ENCODE peak calls at places on chromosomes 12 and 14, in seven cellular contexts. One of them, this sample, is unnamed.
A peak's percentile ranks its signal among the peaks of the same experiment; 100 is the strongest.

GRCh38 chr12:6273931-6274687 is 36.4 kb upstream of the PLEKHG6 start:
- DNase-seq in GM12878: no peak
- DNase-seq in CD4-positive, alpha-beta memory T cell: no peak
- DNase-seq in GM23248: no peak
- DNase-seq in stomach: no peak
- DNase-seq in transverse colon: no peak
- DNase-seq in left ventricle myocardium inferior: no peak
- DNase-seq in this sample: no peak

GRCh38 chr12:26939192-26939832 is 1.0 kb downstream of the FGFR1OP2 start:
- DNase-seq in GM12878: peak; percentile 34
- DNase-seq in CD4-positive, alpha-beta memory T cell: no peak
- DNase-seq in GM23248: peak; percentile 57
- DNase-seq in stomach: no peak
- DNase-seq in transverse colon: no peak
- DNase-seq in left ventricle myocardium inferior: no peak
- DNase-seq in this sample: no peak

GRCh38 chr14:78933948-78934524 is 763.9 kb downstream of the NRXN3 start:
- DNase-seq in GM12878: no peak
- DNase-seq in CD4-positive, alpha-beta memory T cell: no peak
- DNase-seq in GM23248: peak; percentile 44
- DNase-seq in stomach: no peak
- DNase-seq in transverse colon: no peak
- DNase-seq in left ventricle myocardium inferior: no peak
- DNase-seq in this sample: no peak

GRCh38 chr14:106044949-106045596 is 518.7 kb downstream of the TMEM121 start:
- DNase-seq in GM12878: no peak
- DNase-seq in CD4-positive, alpha-beta memory T cell: peak; percentile 69
- DNase-seq in GM23248: peak; percentile 40
- DNase-seq in stomach: peak; percentile 60
- DNase-seq in transverse colon: peak; percentile 64
- DNase-seq in left ventricle myocardium inferior: no peak
- DNase-seq in this sample: no peak

GRCh38 chr12:69694123-69694522 is 5.0 kb downstream of the BEST3 start:
- DNase-seq in GM12878: no peak
- DNase-seq in CD4-positive, alpha-beta memory T cell: no peak
- DNase-seq in GM23248: no peak
- DNase-seq in stomach: no peak
- DNase-seq in transverse colon: no peak
- DNase-seq in left ventricle myocardium inferior: peak; percentile 16
- DNase-seq in this sample: no peak

GRCh38 chr12:85155791-85156190 is 119.6 kb downstream of the LRRIQ1 start:
- DNase-seq in GM12878: no peak
- DNase-seq in CD4-positive, alpha-beta memory T cell: no peak
- DNase-seq in GM23248: peak; percentile 31
- DNase-seq in stomach: no peak
- DNase-seq in transverse colon: no peak
- DNase-seq in left ventricle myocardium inferior: no peak
- DNase-seq in this sample: no peak

GRCh38 chr14:64266206-64266605 is 28.0 kb downstream of the ESR2 start:
- DNase-seq in GM12878: no peak
- DNase-seq in CD4-positive, alpha-beta memory T cell: no peak
- DNase-seq in GM23248: peak; percentile 59
- DNase-seq in stomach: no peak
- DNase-seq in transverse colon: no peak
- DNase-seq in left ventricle myocardium inferior: no peak
- DNase-seq in this sample: no peak

GRCh38 chr12:121417847-121418246 is 17.9 kb downstream of the RNF34 start:
- DNase-seq in GM12878: no peak
- DNase-seq in CD4-positive, alpha-beta memory T cell: no peak
- DNase-seq in GM23248: no peak
- DNase-seq in stomach: no peak
- DNase-seq in transverse colon: no peak
- DNase-seq in left ventricle myocardium inferior: no peak
- DNase-seq in this sample: no peak

GRCh38 chr14:70955543-70956480 is 48.6 kb downstream of the PCNX1 start:
- DNase-seq in GM12878: no peak
- DNase-seq in CD4-positive, alpha-beta memory T cell: peak; percentile 62
- DNase-seq in GM23248: peak; percentile 64
- DNase-seq in stomach: no peak
- DNase-seq in transverse colon: no peak
- DNase-seq in left ventricle myocardium inferior: no peak
- DNase-seq in this sample: no peak

GRCh38 chr12:57215668-57216013 is 953 bp upstream of the NXPH4 start:
- DNase-seq in GM12878: no peak
- DNase-seq in CD4-positive, alpha-beta memory T cell: peak; percentile 55
- DNase-seq in GM23248: peak; percentile 71
- DNase-seq in stomach: no peak
- DNase-seq in transverse colon: no peak
- DNase-seq in left ventricle myocardium inferior: no peak
- DNase-seq in this sample: no peak

GRCh38 chr12:55703288-55703687 is 4.4 kb downstream of the ITGA7 start:
- DNase-seq in GM12878: no peak
- DNase-seq in CD4-positive, alpha-beta memory T cell: no peak
- DNase-seq in GM23248: no peak
- DNase-seq in stomach: peak; percentile 37
- DNase-seq in transverse colon: no peak
- DNase-seq in left ventricle myocardium inferior: peak; percentile 57
- DNase-seq in this sample: no peak

GRCh38 chr12:123445388-123446344 is 9.2 kb upstream of the RILPL2 start:
- DNase-seq in GM12878: no peak
- DNase-seq in CD4-positive, alpha-beta memory T cell: no peak
- DNase-seq in GM23248: peak; percentile 76
- DNase-seq in stomach: peak; percentile 54
- DNase-seq in transverse colon: no peak
- DNase-seq in left ventricle myocardium inferior: peak; percentile 35
- DNase-seq in this sample: peak; percentile 78

GRCh38 chr12:122843472-122843871 is 8.2 kb downstream of the HIP1R start:
- DNase-seq in GM12878: no peak
- DNase-seq in CD4-positive, alpha-beta memory T cell: no peak
- DNase-seq in GM23248: no peak
- DNase-seq in stomach: no peak
- DNase-seq in transverse colon: no peak
- DNase-seq in left ventricle myocardium inferior: no peak
- DNase-seq in this sample: no peak

GRCh38 chr14:55713496-55713895 is 133.5 kb downstream of the KTN1 start:
- DNase-seq in GM12878: no peak
- DNase-seq in CD4-positive, alpha-beta memory T cell: no peak
- DNase-seq in GM23248: no peak
- DNase-seq in stomach: no peak
- DNase-seq in transverse colon: no peak
- DNase-seq in left ventricle myocardium inferior: no peak
- DNase-seq in this sample: no peak

GRCh38 chr12:4816776-4817530 is 92.8 kb upstream of the KCNA1 start:
- DNase-seq in GM12878: no peak
- DNase-seq in CD4-positive, alpha-beta memory T cell: no peak
- DNase-seq in GM23248: no peak
- DNase-seq in stomach: no peak
- DNase-seq in transverse colon: no peak
- DNase-seq in left ventricle myocardium inferior: no peak
- DNase-seq in this sample: no peak

GRCh38 chr12:55188573-55188972 is 32.3 kb upstream of the OR10A7 start:
- DNase-seq in GM12878: no peak
- DNase-seq in CD4-positive, alpha-beta memory T cell: no peak
- DNase-seq in GM23248: no peak
- DNase-seq in stomach: no peak
- DNase-seq in transverse colon: no peak
- DNase-seq in left ventricle myocardium inferior: no peak
- DNase-seq in this sample: no peak

GRCh38 chr14:91063119-91063518 is 2.7 kb upstream of the RPS6KA5 start:
- DNase-seq in GM12878: peak; percentile 60
- DNase-seq in CD4-positive, alpha-beta memory T cell: peak; percentile 79
- DNase-seq in GM23248: peak; percentile 2
- DNase-seq in stomach: no peak
- DNase-seq in transverse colon: no peak
- DNase-seq in left ventricle myocardium inferior: no peak
- DNase-seq in this sample: no peak

GRCh38 chr14:65826946-65827345 is 414.4 kb downstream of the FUT8 start:
- DNase-seq in GM12878: no peak
- DNase-seq in CD4-positive, alpha-beta memory T cell: no peak
- DNase-seq in GM23248: no peak
- DNase-seq in stomach: no peak
- DNase-seq in transverse colon: no peak
- DNase-seq in left ventricle myocardium inferior: no peak
- DNase-seq in this sample: no peak

GRCh38 chr14:103186894-103187586 is 63.8 kb downstream of the TNFAIP2 start:
- DNase-seq in GM12878: no peak
- DNase-seq in CD4-positive, alpha-beta memory T cell: no peak
- DNase-seq in GM23248: no peak
- DNase-seq in stomach: no peak
- DNase-seq in transverse colon: peak; percentile 68
- DNase-seq in left ventricle myocardium inferior: no peak
- DNase-seq in this sample: no peak

GRCh38 chr14:48704639-48705038 is 881.5 kb downstream of the RPS29 start:
- DNase-seq in GM12878: no peak
- DNase-seq in CD4-positive, alpha-beta memory T cell: no peak
- DNase-seq in GM23248: no peak
- DNase-seq in stomach: no peak
- DNase-seq in transverse colon: no peak
- DNase-seq in left ventricle myocardium inferior: no peak
- DNase-seq in this sample: no peak

GRCh38 chr12:105433804-105434203 is 103.3 kb downstream of the C12orf75 start:
- DNase-seq in GM12878: no peak
- DNase-seq in CD4-positive, alpha-beta memory T cell: no peak
- DNase-seq in GM23248: peak; percentile 88
- DNase-seq in stomach: no peak
- DNase-seq in transverse colon: no peak
- DNase-seq in left ventricle myocardium inferior: no peak
- DNase-seq in this sample: no peak

GRCh38 chr12:62713723-62714122 is 221.2 kb downstream of the PPM1H start:
- DNase-seq in GM12878: no peak
- DNase-seq in CD4-positive, alpha-beta memory T cell: no peak
- DNase-seq in GM23248: no peak
- DNase-seq in stomach: no peak
- DNase-seq in transverse colon: no peak
- DNase-seq in left ventricle myocardium inferior: no peak
- DNase-seq in this sample: no peak

GRCh38 chr12:130198026-130198662 is 35.9 kb downstream of the FZD10 start:
- DNase-seq in GM12878: no peak
- DNase-seq in CD4-positive, alpha-beta memory T cell: no peak
- DNase-seq in GM23248: no peak
- DNase-seq in stomach: peak; percentile 22
- DNase-seq in transverse colon: no peak
- DNase-seq in left ventricle myocardium inferior: no peak
- DNase-seq in this sample: no peak

GRCh38 chr12:55607821-55608602 is 28.7 kb upstream of the OR10P1 start:
- DNase-seq in GM12878: no peak
- DNase-seq in CD4-positive, alpha-beta memory T cell: no peak
- DNase-seq in GM23248: no peak
- DNase-seq in stomach: no peak
- DNase-seq in transverse colon: no peak
- DNase-seq in left ventricle myocardium inferior: no peak
- DNase-seq in this sample: no peak

GRCh38 chr12:56657416-56658379 is 11.9 kb upstream of the ATP5F1B start:
- DNase-seq in GM12878: no peak
- DNase-seq in CD4-positive, alpha-beta memory T cell: no peak
- DNase-seq in GM23248: no peak
- DNase-seq in stomach: no peak
- DNase-seq in transverse colon: no peak
- DNase-seq in left ventricle myocardium inferior: no peak
- DNase-seq in this sample: no peak

DNA sequence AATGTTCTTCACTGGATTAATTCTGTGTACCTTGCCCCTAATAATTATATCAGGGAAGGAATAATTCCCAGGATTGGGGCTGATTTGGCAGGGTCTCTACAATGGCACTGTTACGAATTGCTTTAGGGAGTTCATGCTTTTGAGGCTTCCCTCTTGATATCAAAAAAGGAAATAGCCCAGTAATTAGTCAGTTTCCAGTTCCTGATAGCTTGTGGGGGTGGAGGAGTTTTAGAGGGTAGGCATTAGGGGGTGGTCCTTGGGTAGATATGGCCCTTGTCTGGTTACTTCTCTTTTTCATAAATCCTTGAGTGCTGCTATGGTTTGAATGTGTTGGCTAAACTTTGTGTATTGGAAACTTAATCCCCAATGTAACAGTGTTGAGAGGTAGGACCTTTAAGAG is 6.1 kb upstream of the SRSF5 start:
- DNase-seq in GM12878: no peak
- DNase-seq in CD4-positive, alpha-beta memory T cell: no peak
- DNase-seq in GM23248: no peak
- DNase-seq in stomach: no peak
- DNase-seq in transverse colon: no peak
- DNase-seq in left ventricle myocardium inferior: no peak
- DNase-seq in this sample: no peak
- H3K27me3 ChIP-seq in GM12878: no peaks in the 10 kb centered on the region
- H3K27me3 ChIP-seq in CD4-positive, alpha-beta memory T cell: no peaks in the 10 kb centered on the region
- H3K27me3 ChIP-seq in GM23248: no peaks in the 10 kb centered on the region
- H3K27me3 ChIP-seq in stomach: no peaks in the 10 kb centered on the region
- H3K27me3 ChIP-seq in transverse colon: no peaks in the 10 kb centered on the region
- H3K27me3 ChIP-seq in left ventricle myocardium inferior: no peaks in the 10 kb centered on the region
- H3K27me3 ChIP-seq in this sample: no peaks in the 10 kb centered on the region

DNA sequence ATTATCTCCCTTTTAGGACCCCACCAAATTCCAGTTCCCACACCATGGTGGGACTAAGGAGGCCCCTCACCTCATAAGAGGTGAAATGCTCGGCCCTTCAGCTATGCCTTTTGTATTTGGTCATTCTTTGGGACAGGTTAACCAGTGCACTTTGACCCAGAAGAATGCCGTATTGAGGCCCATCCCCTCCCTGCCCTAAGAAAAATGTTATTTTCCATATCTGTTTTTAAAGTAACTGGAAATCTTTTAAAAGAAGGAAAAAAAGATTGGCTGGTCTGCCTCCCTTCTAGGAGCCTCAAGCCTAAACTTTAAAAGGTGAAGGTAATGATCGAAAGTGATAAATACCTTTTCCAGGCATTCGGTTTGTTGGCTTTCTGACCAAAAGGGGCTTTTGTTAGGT is 5.7 kb upstream of the HOXC13 start:
- DNase-seq in GM12878: no peak
- DNase-seq in CD4-positive, alpha-beta memory T cell: no peak
- DNase-seq in GM23248: no peak
- DNase-seq in stomach: no peak
- DNase-seq in transverse colon: no peak
- DNase-seq in left ventricle myocardium inferior: no peak
- DNase-seq in this sample: no peak
- H3K27me3 ChIP-seq in GM12878: peaks cover 40% of the 10 kb centered on the region
- H3K27me3 ChIP-seq in CD4-positive, alpha-beta memory T cell: peaks cover 80% of the 10 kb centered on the region
- H3K27me3 ChIP-seq in GM23248: peaks cover 100% of the 10 kb centered on the region
- H3K27me3 ChIP-seq in stomach: peaks cover 97% of the 10 kb centered on the region
- H3K27me3 ChIP-seq in transverse colon: peaks cover 100% of the 10 kb centered on the region
- H3K27me3 ChIP-seq in left ventricle myocardium inferior: peaks cover 100% of the 10 kb centered on the region
- H3K27me3 ChIP-seq in this sample: peaks cover 55% of the 10 kb centered on the region

GRCh38 chr12:114457620-114458019 is 51.7 kb upstream of the TBX5 start:
- DNase-seq in GM12878: no peak
- DNase-seq in CD4-positive, alpha-beta memory T cell: no peak
- DNase-seq in GM23248: no peak
- DNase-seq in stomach: no peak
- DNase-seq in transverse colon: no peak
- DNase-seq in left ventricle myocardium inferior: no peak
- DNase-seq in this sample: no peak
- H3K27me3 ChIP-seq in GM12878: no peaks in the 10 kb centered on the region
- H3K27me3 ChIP-seq in CD4-positive, alpha-beta memory T cell: no peaks in the 10 kb centered on the region
- H3K27me3 ChIP-seq in GM23248: peaks cover 13% of the 10 kb centered on the region
- H3K27me3 ChIP-seq in stomach: peaks cover 19% of the 10 kb centered on the region
- H3K27me3 ChIP-seq in transverse colon: peaks cover 57% of the 10 kb centered on the region
- H3K27me3 ChIP-seq in left ventricle myocardium inferior: peaks cover 65% of the 10 kb centered on the region
- H3K27me3 ChIP-seq in this sample: peaks cover 11% of the 10 kb centered on the region

DNA sequence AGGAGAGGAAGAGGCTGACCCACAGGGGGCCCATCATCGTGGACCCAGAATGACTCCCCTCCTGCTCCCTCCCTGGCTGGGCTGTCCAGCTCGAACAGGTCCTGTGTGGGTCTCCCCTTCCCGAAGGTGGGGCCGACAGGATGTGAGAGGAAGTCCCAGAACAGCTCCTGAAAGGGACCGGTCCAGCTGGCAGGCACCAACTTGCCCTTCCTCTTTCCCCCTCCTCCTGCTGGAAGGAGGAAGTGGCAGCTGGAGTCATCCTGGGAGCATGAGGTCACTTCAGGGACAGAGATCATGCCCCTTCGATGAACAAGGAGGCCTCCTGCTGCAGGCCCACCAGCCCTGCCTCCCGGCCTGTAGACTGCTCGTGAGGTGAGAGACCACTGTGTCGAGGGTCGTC is 35.0 kb upstream of the BEGAIN start:
- DNase-seq in GM12878: no peak
- DNase-seq in CD4-positive, alpha-beta memory T cell: no peak
- DNase-seq in GM23248: no peak
- DNase-seq in stomach: no peak
- DNase-seq in transverse colon: peak; percentile 28
- DNase-seq in left ventricle myocardium inferior: no peak
- DNase-seq in this sample: no peak
- H3K27me3 ChIP-seq in GM12878: peaks cover 4% of the 10 kb centered on the region
- H3K27me3 ChIP-seq in CD4-positive, alpha-beta memory T cell: no peaks in the 10 kb centered on the region
- H3K27me3 ChIP-seq in GM23248: peaks cover 65% of the 10 kb centered on the region
- H3K27me3 ChIP-seq in stomach: no peaks in the 10 kb centered on the region
- H3K27me3 ChIP-seq in transverse colon: peaks cover 16% of the 10 kb centered on the region
- H3K27me3 ChIP-seq in left ventricle myocardium inferior: peaks cover 91% of the 10 kb centered on the region
- H3K27me3 ChIP-seq in this sample: no peaks in the 10 kb centered on the region